ENCODE peak calls at places on chromosome 3, in nine cellular contexts. P is CD8-positive, alpha-beta T cell; Z is psoas muscle; X is IMR-90; M is CD8-positive, alpha-beta memory T cell; V is endodermal cell; N is body of pancreas; O is heart right ventricle; C is GM12878. K is an unnamed sample. For H3K36me3 and H3K4me1, the result is how much of the 10 kb centered on the place peaks cover.

GRCh38 chr3:108036984-108037741 is 53.7 kb downstream of the CD47 start:
- DNase-seq in V (peak), M (no peak), Z (no peak), P (no peak), O (no peak), X (peak), N (peak), C (no peak), K (no peak)

GRCh38 chr3:87228316-87228715 is 1.2 kb downstream of the CHMP2B start:
- DNase-seq in C (no peak), V (no peak), X (peak), N (no peak), O (no peak), P (no peak), Z (no peak), M (no peak), K (no peak)

GRCh38 chr3:128983293-128984069 is 10.4 kb downstream of the CFAP92 start:
- DNase-seq in V (no peak), N (no peak), Z (no peak), X (no peak), M (no peak), O (no peak), P (no peak), C (no peak), K (no peak)

GRCh38 chr3:150528359-150528797 is 17.9 kb downstream of the SERP1 start:
- DNase-seq in O (no peak), M (no peak), Z (no peak), X (peak), C (no peak), P (no peak), V (no peak), N (no peak), K (no peak)

GRCh38 chr3:15309662-15310335 is 22.6 kb downstream of the SH3BP5 start:
- DNase-seq in O (no peak), P (no peak), V (no peak), X (no peak), Z (no peak), C (no peak), N (no peak), M (no peak), K (no peak)

GRCh38 chr3:99365979-99366378 is 272.4 kb upstream of the COL8A1 start:
- DNase-seq in X (no peak), M (no peak), Z (no peak), V (no peak), N (no peak), C (no peak), P (no peak), O (no peak), K (no peak)

GRCh38 chr3:142353571-142353970 is 94.3 kb downstream of the XRN1 start:
- DNase-seq in N (no peak), Z (no peak), M (no peak), V (no peak), X (peak), C (no peak), P (no peak), O (no peak), K (no peak)

GRCh38 chr3:57451150-57451846 is 92.8 kb downstream of the DNAH12 start:
- DNase-seq in X (no peak), M (no peak), N (no peak), P (no peak), O (no peak), V (no peak), Z (no peak), C (no peak), K (no peak)

GRCh38 chr3:34212671-34213070 is 414.2 kb downstream of the PDCD6IP start:
- DNase-seq in O (no peak), P (no peak), V (no peak), N (peak), M (no peak), C (no peak), X (peak), Z (no peak), K (no peak)

GRCh38 chr3:49723301-49723630 is 485 bp downstream of the GMPPB start:
- DNase-seq in X (peak), N (peak), Z (peak), V (peak), C (no peak), P (peak), O (peak), M (peak), K (peak)

GRCh38 chr3:151426337-151426648 is 34.6 kb downstream of the IGSF10 start:
- DNase-seq in Z (no peak), P (no peak), V (peak), C (peak), M (no peak), N (no peak), X (no peak), O (no peak), K (no peak)

GRCh38 chr3:82586414-82586813 is 825.0 kb upstream of the GBE1 start:
- DNase-seq in O (no peak), C (no peak), N (no peak), Z (no peak), P (no peak), V (no peak), X (no peak), M (no peak), K (no peak)

GRCh38 chr3:152554980-152555379 is 280.0 kb upstream of the P2RY1 start:
- DNase-seq in V (no peak), C (no peak), P (no peak), M (no peak), O (no peak), N (no peak), Z (no peak), X (peak), K (no peak)

GRCh38 chr3:157081681-157082210 is 78.2 kb downstream of the CCNL1 start:
- DNase-seq in O (peak), M (peak), X (peak), N (peak), V (peak), P (peak), Z (peak), C (no peak), K (peak)
- H3K4me3 ChIP-seq in O (no peak), M (no peak), X (no peak), N (no peak), V (no peak), P (no peak), Z (no peak), C (no peak), K (no peak)

DNA sequence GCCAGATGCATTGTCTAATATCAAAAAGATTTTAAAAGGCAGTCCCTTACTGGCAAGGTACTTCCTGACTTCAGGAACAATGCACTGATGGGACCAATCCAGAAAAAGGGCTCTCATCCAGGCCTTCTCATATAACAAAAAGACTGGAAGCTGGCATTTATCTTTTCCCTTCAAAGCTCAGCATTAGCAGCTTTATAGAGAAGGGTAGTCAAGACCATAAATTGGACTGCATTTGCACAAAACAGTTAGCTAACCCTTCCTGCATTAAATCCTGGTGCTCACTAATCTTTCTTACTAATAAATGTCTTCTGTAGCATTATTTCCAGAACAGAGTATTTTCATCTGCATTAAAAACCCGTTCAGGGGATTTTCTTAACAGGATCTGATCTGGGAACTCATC is 46.0 kb upstream of the NEK10 start:
- DNase-seq in V (no peak), X (no peak), O (no peak), Z (no peak), P (no peak), M (no peak), C (no peak), N (no peak), K (no peak)
- H3K36me3 ChIP-seq in V (half or more), X (under half), O (under half), Z (under half), P (under half), M (under half), C (under half), N (under half), K (under half)

GRCh38 chr3:13480340-13481318 is 523 bp downstream of the HDAC11 start:
- DNase-seq in M (peak), C (no peak), Z (no peak), N (peak), O (no peak), P (no peak), X (peak), V (peak), K (peak)
- H3K4me1 ChIP-seq in M (under half), C (under half), Z (half or more), N (half or more), O (under half), P (under half), X (under half), V (under half), K (under half)

GRCh38 chr3:184562146-184562861 is 719 bp downstream of the EPHB3 start:
- DNase-seq in M (no peak), X (no peak), N (no peak), Z (no peak), P (no peak), V (peak), O (no peak), C (no peak), K (no peak)
- H3K4me3 ChIP-seq in M (no peak), X (peak), N (peak), Z (peak), P (no peak), V (peak), O (peak), C (no peak), K (peak)

GRCh38 chr3:46939578-46940405 is 36.8 kb downstream of the CCDC12 start:
- DNase-seq in P (no peak), M (no peak), V (no peak), Z (peak), C (no peak), O (no peak), N (peak), X (no peak), K (no peak)
- H3K36me3 ChIP-seq in P (under half), M (under half), V (half or more), Z (under half), C (half or more), O (under half), N (under half), X (under half), K (under half)

GRCh38 chr3:178964551-178964950 is 107.1 kb downstream of the ZMAT3 start:
- DNase-seq in C (no peak), P (no peak), X (no peak), N (no peak), O (no peak), V (peak), Z (no peak), M (no peak), K (no peak)
- H3K4me1 ChIP-seq in C (under half), P (under half), X (under half), N (under half), O (under half), V (under half), Z (under half), M (under half), K (under half)

GRCh38 chr3:194481103-194481502 is 5.7 kb downstream of the ATP13A3 start:
- DNase-seq in Z (no peak), X (peak), V (no peak), O (no peak), M (no peak), P (no peak), C (no peak), N (no peak), K (no peak)

GRCh38 chr3:194483850-194484249 is 3.0 kb downstream of the ATP13A3 start:
- DNase-seq in O (no peak), X (no peak), P (no peak), C (no peak), M (no peak), V (no peak), N (no peak), Z (no peak), K (no peak)

GRCh38 chr3:194484614-194485013 is 2.2 kb downstream of the ATP13A3 start:
- DNase-seq in X (no peak), N (no peak), M (no peak), Z (no peak), V (no peak), O (no peak), P (no peak), C (no peak), K (no peak)

GRCh38 chr3:194482196-194482593 is 4.6 kb downstream of the ATP13A3 start:
- DNase-seq in X (no peak), O (no peak), M (no peak), P (no peak), V (no peak), Z (no peak), C (no peak), N (no peak), K (no peak)

DNA sequence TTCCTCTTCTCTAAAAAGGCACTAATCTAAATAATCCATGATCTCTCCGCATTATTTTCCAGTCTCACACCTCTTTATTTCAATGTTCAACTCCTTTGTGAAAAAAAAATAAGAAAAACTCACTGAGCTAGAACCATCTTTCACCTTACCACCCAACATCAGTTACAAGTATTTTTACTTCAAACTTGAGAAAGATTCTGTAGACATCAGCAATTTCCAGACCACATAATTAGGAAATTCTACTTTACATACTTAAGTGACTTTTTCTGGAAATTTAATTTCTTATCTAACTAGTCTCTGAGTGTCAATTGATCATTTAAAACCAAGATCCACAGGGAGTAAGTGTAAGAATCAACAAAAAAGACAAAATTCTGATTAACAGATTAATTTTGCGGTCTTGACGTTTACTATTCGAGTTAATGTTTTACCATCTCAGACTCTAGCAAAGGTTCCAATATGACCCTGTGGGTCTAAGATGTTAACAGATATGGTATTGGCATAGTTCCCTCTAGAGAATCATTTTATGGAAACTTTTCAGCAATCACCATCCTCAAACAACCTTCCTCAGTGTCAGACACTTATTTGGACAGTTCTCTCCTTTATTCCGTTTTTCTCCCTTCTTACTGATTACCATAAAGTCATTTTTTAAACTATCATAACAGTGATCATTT is 5.1 kb downstream of the ATP13A3 start:
- DNase-seq in X (no peak), O (no peak), P (no peak), C (no peak), Z (no peak), N (no peak), V (no peak), M (no peak), K (no peak)
- H3K4me3 ChIP-seq in X (no peak), O (no peak), P (no peak), C (peak), Z (no peak), N (no peak), V (peak), M (no peak), K (no peak)

GRCh38 chr3:138297059-138297607 is 32.5 kb downstream of the NME9 start:
- DNase-seq in N (no peak), Z (no peak), V (no peak), C (no peak), X (no peak), M (no peak), O (no peak), P (no peak), K (no peak)

GRCh38 chr3:138300657-138301056 is 29.0 kb downstream of the NME9 start:
- DNase-seq in M (no peak), X (no peak), P (no peak), O (no peak), Z (peak), C (no peak), N (no peak), V (no peak), K (no peak)

GRCh38 chr3:138296639-138297038 is 33.0 kb downstream of the NME9 start:
- DNase-seq in V (no peak), O (no peak), C (no peak), Z (no peak), X (no peak), M (no peak), P (no peak), N (no peak), K (no peak)
- H3K36me3 ChIP-seq in V (under half), O (under half), C (under half), Z (under half), X (under half), M (under half), P (under half), N (under half), K (under half)

GRCh38 chr3:187983484-187984124 is 170.4 kb upstream of the LPP start:
- DNase-seq in V (no peak), P (no peak), X (no peak), C (no peak), M (no peak), N (no peak), O (no peak), Z (no peak), K (no peak)
- H3K4me1 ChIP-seq in V (under half), P (under half), X (under half), C (under half), M (under half), N (under half), O (under half), Z (under half), K (under half)